ENCODE peak calls at places on chromosomes 7 and 10, in seven cellular contexts. Z is brain microvascular endothelial cell; O is heart right ventricle; K is PC-3; X is NB4; V is cardiac fibroblast; D is naive thymus-derived CD8-positive, alpha-beta T cell. J is an unnamed sample.

GRCh38 chr7:6306471-6306870 is 34.0 kb upstream of the CYTH3 start:
- DNase-seq in Z (peak; percentile 48), O (no peak), K (peak; percentile 87), X (no peak), V (peak; percentile 85), D (no peak), J (no peak)

GRCh38 chr10:99612167-99612831 is 7.9 kb downstream of the SLC25A28 start:
- DNase-seq in Z (peak; percentile 53), O (no peak), K (peak; percentile 78), X (peak; percentile 71), V (peak; percentile 75), D (no peak), J (no peak)

GRCh38 chr7:66306243-66306642 is 101.1 kb downstream of the TPST1 start:
- DNase-seq in Z (no peak), O (no peak), K (peak; percentile 84), X (no peak), V (no peak), D (no peak), J (no peak)

GRCh38 chr10:121084029-121084674 is 233.0 kb downstream of the WDR11 start:
- DNase-seq in Z (no peak), O (no peak), K (no peak), X (no peak), V (no peak), D (no peak), J (no peak)

GRCh38 chr7:138527746-138528223 is 67.7 kb downstream of the TRIM24 start:
- DNase-seq in Z (peak; percentile 4), O (no peak), K (no peak), X (peak; percentile 51), V (no peak), D (no peak), J (no peak)

GRCh38 chr7:135745702-135746312 is 2.8 kb downstream of the FAM180A start:
- DNase-seq in Z (peak; percentile 96), O (no peak), K (peak; percentile 95), X (no peak), V (peak; percentile 99), D (no peak), J (peak; percentile 63)

GRCh38 chr10:30786131-30786530 is 156.6 kb upstream of the LYZL2 start:
- DNase-seq in Z (no peak), O (no peak), K (peak; percentile 34), X (peak; percentile 10), V (peak; percentile 66), D (no peak), J (no peak)

GRCh38 chr7:2029211-2029905 is 203.4 kb downstream of the MAD1L1 start:
- DNase-seq in Z (no peak), O (no peak), K (no peak), X (no peak), V (no peak), D (no peak), J (no peak)

GRCh38 chr7:2688409-2689342 is 674 bp downstream of the AMZ1 start:
- DNase-seq in Z (no peak), O (no peak), K (no peak), X (no peak), V (peak; percentile 25), D (no peak), J (no peak)

GRCh38 chr7:131170440-131171105 is 157.1 kb upstream of the MKLN1 start:
- DNase-seq in Z (no peak), O (no peak), K (no peak), X (no peak), V (peak; percentile 35), D (no peak), J (no peak)

GRCh38 chr10:99513061-99513460 is 19.7 kb upstream of the NKX2-3 start:
- DNase-seq in Z (no peak), O (no peak), K (no peak), X (no peak), V (no peak), D (no peak), J (no peak)

GRCh38 chr7:108824840-108825540 is 255.3 kb downstream of the DNAJB9 start:
- DNase-seq in Z (peak; percentile 94), O (peak; percentile 15), K (peak; percentile 27), X (no peak), V (peak; percentile 89), D (no peak), J (peak; percentile 25)